ENCODE peak calls at places on chromosomes 12 and 14, in seven cellular contexts. One of them, this sample, is unnamed. For H3K79me1, the result is how much of the 10 kb centered on the place peaks cover.

GRCh38 chr12:70628701-70629480 is 8.3 kb downstream of the PTPRB start:
- DNase-seq in H9: no peak
- DNase-seq in mesendoderm: no peak
- DNase-seq in trophoblast cell: no peak
- DNase-seq in IMR-90: no peak
- DNase-seq in H1: no peak
- DNase-seq in neuronal stem cell: no peak
- DNase-seq in this sample: no peak

GRCh38 chr14:21940887-21941855 is 267.6 kb upstream of the OR4E1 start:
- DNase-seq in H9: peak
- DNase-seq in mesendoderm: peak
- DNase-seq in trophoblast cell: no peak
- DNase-seq in IMR-90: peak
- DNase-seq in H1: no peak
- DNase-seq in neuronal stem cell: peak
- DNase-seq in this sample: peak

GRCh38 chr12:96500686-96501085 is 11.3 kb downstream of the CFAP54 start:
- DNase-seq in H9: no peak
- DNase-seq in mesendoderm: no peak
- DNase-seq in trophoblast cell: no peak
- DNase-seq in IMR-90: peak
- DNase-seq in H1: no peak
- DNase-seq in neuronal stem cell: no peak
- DNase-seq in this sample: no peak

GRCh38 chr12:12527820-12528296 is 34.8 kb downstream of the DUSP16 start:
- DNase-seq in H9: peak
- DNase-seq in mesendoderm: peak
- DNase-seq in trophoblast cell: no peak
- DNase-seq in IMR-90: no peak
- DNase-seq in H1: no peak
- DNase-seq in neuronal stem cell: no peak
- DNase-seq in this sample: no peak

GRCh38 chr12:21649034-21649433 is 8.6 kb downstream of the LDHB start:
- DNase-seq in H9: no peak
- DNase-seq in mesendoderm: no peak
- DNase-seq in trophoblast cell: no peak
- DNase-seq in IMR-90: no peak
- DNase-seq in H1: no peak
- DNase-seq in neuronal stem cell: no peak
- DNase-seq in this sample: no peak

GRCh38 chr12:2650261-2651060 is 144.3 kb upstream of the FKBP4 start:
- DNase-seq in H9: peak
- DNase-seq in mesendoderm: no peak
- DNase-seq in trophoblast cell: peak
- DNase-seq in IMR-90: no peak
- DNase-seq in H1: no peak
- DNase-seq in neuronal stem cell: no peak
- DNase-seq in this sample: no peak

GRCh38 chr12:124371970-124372555 is 77.2 kb downstream of the RFLNA start:
- DNase-seq in H9: no peak
- DNase-seq in mesendoderm: no peak
- DNase-seq in trophoblast cell: no peak
- DNase-seq in IMR-90: no peak
- DNase-seq in H1: no peak
- DNase-seq in neuronal stem cell: no peak
- DNase-seq in this sample: no peak

GRCh38 chr14:89206426-89206825 is 210.6 kb downstream of the FOXN3 start:
- DNase-seq in H9: no peak
- DNase-seq in mesendoderm: no peak
- DNase-seq in trophoblast cell: no peak
- DNase-seq in IMR-90: no peak
- DNase-seq in H1: no peak
- DNase-seq in neuronal stem cell: no peak
- DNase-seq in this sample: no peak

GRCh38 chr14:79136437-79137430 is 966.6 kb downstream of the NRXN3 start:
- DNase-seq in H9: no peak
- DNase-seq in mesendoderm: peak
- DNase-seq in trophoblast cell: no peak
- DNase-seq in IMR-90: no peak
- DNase-seq in H1: no peak
- DNase-seq in neuronal stem cell: peak
- DNase-seq in this sample: no peak

GRCh38 chr12:131570596-131570995 is 140.3 kb upstream of the SFSWAP start:
- DNase-seq in H9: no peak
- DNase-seq in mesendoderm: no peak
- DNase-seq in trophoblast cell: no peak
- DNase-seq in IMR-90: no peak
- DNase-seq in H1: no peak
- DNase-seq in neuronal stem cell: no peak
- DNase-seq in this sample: no peak

GRCh38 chr14:61841145-61841544 is 78.9 kb downstream of the SNAPC1 start:
- DNase-seq in H9: no peak
- DNase-seq in mesendoderm: no peak
- DNase-seq in trophoblast cell: no peak
- DNase-seq in IMR-90: no peak
- DNase-seq in H1: no peak
- DNase-seq in neuronal stem cell: no peak
- DNase-seq in this sample: no peak

GRCh38 chr12:57603758-57604453 is 718 bp upstream of the DTX3 start:
- DNase-seq in H9: peak
- DNase-seq in mesendoderm: peak
- DNase-seq in trophoblast cell: no peak
- DNase-seq in IMR-90: peak
- DNase-seq in H1: no peak
- DNase-seq in neuronal stem cell: no peak
- DNase-seq in this sample: no peak

GRCh38 chr12:112183591-112184021 is 58.2 kb downstream of the TRAFD1 start:
- DNase-seq in H9: peak
- DNase-seq in mesendoderm: no peak
- DNase-seq in trophoblast cell: no peak
- DNase-seq in IMR-90: no peak
- DNase-seq in H1: peak
- DNase-seq in neuronal stem cell: no peak
- DNase-seq in this sample: no peak

GRCh38 chr12:57133013-57133569 is 4.8 kb downstream of the LRP1 start:
- DNase-seq in H9: no peak
- DNase-seq in mesendoderm: peak
- DNase-seq in trophoblast cell: no peak
- DNase-seq in IMR-90: peak
- DNase-seq in H1: no peak
- DNase-seq in neuronal stem cell: no peak
- DNase-seq in this sample: no peak

GRCh38 chr14:85280074-85280473 is 249.9 kb upstream of the FLRT2 start:
- DNase-seq in H9: no peak
- DNase-seq in mesendoderm: no peak
- DNase-seq in trophoblast cell: no peak
- DNase-seq in IMR-90: peak
- DNase-seq in H1: no peak
- DNase-seq in neuronal stem cell: no peak
- DNase-seq in this sample: peak

GRCh38 chr14:93878251-93878650 is 48.9 kb upstream of the FAM181A start:
- DNase-seq in H9: no peak
- DNase-seq in mesendoderm: no peak
- DNase-seq in trophoblast cell: no peak
- DNase-seq in IMR-90: no peak
- DNase-seq in H1: no peak
- DNase-seq in neuronal stem cell: no peak
- DNase-seq in this sample: no peak

GRCh38 chr12:56271031-56271430 is 4.3 kb downstream of the COQ10A start:
- DNase-seq in H9: no peak
- DNase-seq in mesendoderm: peak
- DNase-seq in trophoblast cell: no peak
- DNase-seq in IMR-90: peak
- DNase-seq in H1: no peak
- DNase-seq in neuronal stem cell: no peak
- DNase-seq in this sample: peak

GRCh38 chr12:84561362-84561761 is 351.2 kb downstream of the SLC6A15 start:
- DNase-seq in H9: no peak
- DNase-seq in mesendoderm: no peak
- DNase-seq in trophoblast cell: no peak
- DNase-seq in IMR-90: no peak
- DNase-seq in H1: no peak
- DNase-seq in neuronal stem cell: no peak
- DNase-seq in this sample: peak

GRCh38 chr12:113277511-113277910 is 56.2 kb downstream of the TPCN1 start:
- DNase-seq in H9: no peak
- DNase-seq in mesendoderm: no peak
- DNase-seq in trophoblast cell: no peak
- DNase-seq in IMR-90: no peak
- DNase-seq in H1: no peak
- DNase-seq in neuronal stem cell: no peak
- DNase-seq in this sample: no peak

GRCh38 chr14:71701990-71702389 is 230.2 kb upstream of the RGS6 start:
- DNase-seq in H9: no peak
- DNase-seq in mesendoderm: no peak
- DNase-seq in trophoblast cell: peak
- DNase-seq in IMR-90: peak
- DNase-seq in H1: no peak
- DNase-seq in neuronal stem cell: no peak
- DNase-seq in this sample: peak

GRCh38 chr12:109430244-109430643 is 46.9 kb downstream of the KCTD10 start:
- DNase-seq in H9: no peak
- DNase-seq in mesendoderm: no peak
- DNase-seq in trophoblast cell: no peak
- DNase-seq in IMR-90: no peak
- DNase-seq in H1: no peak
- DNase-seq in neuronal stem cell: no peak
- DNase-seq in this sample: no peak

GRCh38 chr12:108772247-108772646 is 40.9 kb upstream of the CORO1C start:
- DNase-seq in H9: no peak
- DNase-seq in mesendoderm: peak
- DNase-seq in trophoblast cell: peak
- DNase-seq in IMR-90: no peak
- DNase-seq in H1: no peak
- DNase-seq in neuronal stem cell: no peak
- DNase-seq in this sample: no peak

GRCh38 chr14:97177635-97178034 is 380.5 kb downstream of the VRK1 start:
- DNase-seq in H9: no peak
- DNase-seq in mesendoderm: no peak
- DNase-seq in trophoblast cell: no peak
- DNase-seq in IMR-90: no peak
- DNase-seq in H1: no peak
- DNase-seq in neuronal stem cell: no peak
- DNase-seq in this sample: no peak

GRCh38 chr14:84024231-84024630 is 1505.7 kb upstream of the FLRT2 start:
- DNase-seq in H9: no peak
- DNase-seq in mesendoderm: no peak
- DNase-seq in trophoblast cell: no peak
- DNase-seq in IMR-90: no peak
- DNase-seq in H1: no peak
- DNase-seq in neuronal stem cell: no peak
- DNase-seq in this sample: peak

GRCh38 chr12:45644521-45644920 is 85.0 kb upstream of the ARID2 start:
- DNase-seq in H9: no peak
- DNase-seq in mesendoderm: no peak
- DNase-seq in trophoblast cell: no peak
- DNase-seq in IMR-90: peak
- DNase-seq in H1: no peak
- DNase-seq in neuronal stem cell: no peak
- DNase-seq in this sample: peak

DNA sequence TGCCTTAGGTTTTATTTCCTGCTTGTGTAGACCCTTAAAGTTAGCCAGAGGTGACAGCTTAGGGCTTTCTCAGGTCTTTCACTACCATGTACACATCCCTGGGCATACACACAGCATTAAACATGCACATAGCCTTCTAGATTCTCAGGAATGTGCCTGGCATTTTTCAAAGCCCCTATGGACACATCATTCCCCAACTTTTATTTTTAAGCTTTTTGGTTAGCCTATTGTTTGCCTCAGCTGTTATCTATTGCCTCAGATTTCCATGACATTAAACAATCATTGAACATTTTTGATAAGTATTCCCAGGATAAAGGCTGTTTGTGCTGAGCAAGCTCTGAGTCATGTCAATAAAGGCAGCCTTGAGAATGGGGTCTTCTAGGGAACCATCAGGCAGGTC is 15.1 kb upstream of the PPM1A start:
- DNase-seq in H9: no peak
- DNase-seq in mesendoderm: no peak
- DNase-seq in trophoblast cell: no peak
- DNase-seq in IMR-90: no peak
- DNase-seq in H1: no peak
- DNase-seq in neuronal stem cell: no peak
- DNase-seq in this sample: no peak
- H3K79me1 ChIP-seq in H9: under half
- H3K79me1 ChIP-seq in mesendoderm: under half
- H3K79me1 ChIP-seq in trophoblast cell: under half
- H3K79me1 ChIP-seq in IMR-90: under half
- H3K79me1 ChIP-seq in H1: under half
- H3K79me1 ChIP-seq in neuronal stem cell: under half
- H3K79me1 ChIP-seq in this sample: under half

GRCh38 chr12:50615534-50616296 is 110.9 kb downstream of the DIP2B start:
- DNase-seq in H9: no peak
- DNase-seq in mesendoderm: peak
- DNase-seq in trophoblast cell: no peak
- DNase-seq in IMR-90: peak
- DNase-seq in H1: no peak
- DNase-seq in neuronal stem cell: no peak
- DNase-seq in this sample: peak

GRCh38 chr12:50619610-50619958 is 114.8 kb downstream of the DIP2B start:
- DNase-seq in H9: no peak
- DNase-seq in mesendoderm: no peak
- DNase-seq in trophoblast cell: no peak
- DNase-seq in IMR-90: no peak
- DNase-seq in H1: no peak
- DNase-seq in neuronal stem cell: no peak
- DNase-seq in this sample: no peak

GRCh38 chr12:50620050-50620974 is 115.5 kb downstream of the DIP2B start:
- DNase-seq in H9: no peak
- DNase-seq in mesendoderm: peak
- DNase-seq in trophoblast cell: peak
- DNase-seq in IMR-90: peak
- DNase-seq in H1: peak
- DNase-seq in neuronal stem cell: peak
- DNase-seq in this sample: peak

GRCh38 chr12:50618864-50619609 is 114.3 kb downstream of the DIP2B start:
- DNase-seq in H9: no peak
- DNase-seq in mesendoderm: peak
- DNase-seq in trophoblast cell: peak
- DNase-seq in IMR-90: peak
- DNase-seq in H1: no peak
- DNase-seq in neuronal stem cell: no peak
- DNase-seq in this sample: peak

GRCh38 chr12:50617657-50618056 is 112.9 kb downstream of the DIP2B start:
- DNase-seq in H9: no peak
- DNase-seq in mesendoderm: no peak
- DNase-seq in trophoblast cell: no peak
- DNase-seq in IMR-90: no peak
- DNase-seq in H1: no peak
- DNase-seq in neuronal stem cell: no peak
- DNase-seq in this sample: no peak
- H2AK5ac ChIP-seq in H9: no peak
- H2AK5ac ChIP-seq in mesendoderm: no peak
- H2AK5ac ChIP-seq in trophoblast cell: no peak
- H2AK5ac ChIP-seq in IMR-90: no peak
- H2AK5ac ChIP-seq in H1: no peak
- H2AK5ac ChIP-seq in neuronal stem cell: no peak
- H2AK5ac ChIP-seq in this sample: no peak

GRCh38 chr14:41597647-41598046 is 9.0 kb upstream of the LRFN5 start:
- DNase-seq in H9: peak
- DNase-seq in mesendoderm: no peak
- DNase-seq in trophoblast cell: peak
- DNase-seq in IMR-90: no peak
- DNase-seq in H1: no peak
- DNase-seq in neuronal stem cell: no peak
- DNase-seq in this sample: no peak
- H3K79me1 ChIP-seq in H9: under half
- H3K79me1 ChIP-seq in mesendoderm: under half
- H3K79me1 ChIP-seq in trophoblast cell: under half
- H3K79me1 ChIP-seq in IMR-90: under half
- H3K79me1 ChIP-seq in H1: under half
- H3K79me1 ChIP-seq in neuronal stem cell: under half
- H3K79me1 ChIP-seq in this sample: under half

GRCh38 chr12:59873136-59873535 is 277.3 kb downstream of the SLC16A7 start:
- DNase-seq in H9: no peak
- DNase-seq in mesendoderm: no peak
- DNase-seq in trophoblast cell: no peak
- DNase-seq in IMR-90: peak
- DNase-seq in H1: no peak
- DNase-seq in neuronal stem cell: no peak
- DNase-seq in this sample: no peak
- H2AK5ac ChIP-seq in H9: no peak
- H2AK5ac ChIP-seq in mesendoderm: no peak
- H2AK5ac ChIP-seq in trophoblast cell: no peak
- H2AK5ac ChIP-seq in IMR-90: no peak
- H2AK5ac ChIP-seq in H1: no peak
- H2AK5ac ChIP-seq in neuronal stem cell: no peak
- H2AK5ac ChIP-seq in this sample: no peak

This sample was measured in mesenchymal stem cell.